ENCODE peak calls at places on chromosomes 13 and 19, in seven cellular contexts. B, C, Y, Z, Q, N and U are unnamed samples.

GRCh38 chr13:33550885-33551284 is 265.3 kb upstream of the STARD13 start:
- DNase-seq in Z (no peak), Q (no peak), C (no peak), Y (no peak), B (no peak), N (no peak), U (no peak)

GRCh38 chr19:40254714-40255418 is 28.4 kb upstream of the CCNP start:
- DNase-seq in B (no peak), Y (no peak), Q (peak; percentile 5), Z (no peak), N (no peak), C (no peak), U (no peak)

GRCh38 chr13:44160549-44161278 is 212.9 kb upstream of the SERP2 start:
- DNase-seq in B (no peak), N (no peak), Q (no peak), Z (peak; percentile 19), C (no peak), Y (no peak), U (no peak)

GRCh38 chr19:51387924-51388389 is at the start of gene LIM2:
- DNase-seq in Y (no peak), N (no peak), B (no peak), C (no peak), Z (no peak), Q (no peak), U (no peak)

GRCh38 chr19:488505-489417 is 7.5 kb upstream of the MADCAM1 start:
- DNase-seq in Q (peak; percentile 99), N (peak; percentile 92), B (peak; percentile 96), Y (peak; percentile 88), Z (peak; percentile 97), C (peak; percentile 92), U (peak; percentile 68)

GRCh38 chr19:10104665-10105221 is 1.4 kb upstream of the PPAN start:
- DNase-seq in Y (no peak), B (no peak), Z (no peak), N (no peak), Q (no peak), C (peak; percentile 66), U (no peak)

GRCh38 chr19:29517412-29517811 is 8.4 kb upstream of the VSTM2B start:
- DNase-seq in Q (no peak), Z (no peak), C (no peak), N (no peak), B (no peak), Y (no peak), U (no peak)

GRCh38 chr13:95267662-95268369 is 33.4 kb downstream of the ABCC4 start:
- DNase-seq in Y (no peak), Q (no peak), C (peak; percentile 11), Z (no peak), B (no peak), N (no peak), U (peak; percentile 73)

GRCh38 chr13:22625691-22626090 is 555.1 kb upstream of the SGCG start:
- DNase-seq in B (no peak), C (no peak), Z (no peak), Y (no peak), N (no peak), Q (no peak), U (no peak)

GRCh38 chr13:78595458-78595818 is 7.9 kb downstream of the POU4F1 start:
- DNase-seq in Y (no peak), N (no peak), C (no peak), Q (no peak), Z (no peak), B (no peak), U (no peak)

GRCh38 chr19:14106840-14107239 is 10.7 kb downstream of the PRKACA start:
- DNase-seq in Z (no peak), C (no peak), Y (no peak), Q (peak; percentile 41), B (no peak), N (no peak), U (no peak)

GRCh38 chr19:42124386-42124901 is 7.8 kb downstream of the POU2F2 start:
- DNase-seq in N (no peak), Y (no peak), Q (no peak), B (no peak), Z (no peak), C (no peak), U (no peak)

GRCh38 chr13:105452895-105453294 is 1082.6 kb downstream of the EFNB2 start:
- DNase-seq in B (no peak), Q (no peak), C (no peak), Z (no peak), Y (no peak), N (no peak), U (no peak)

GRCh38 chr13:104641309-104641708 is 1575.1 kb upstream of the SLC10A2 start:
- DNase-seq in Y (no peak), B (no peak), Q (no peak), Z (no peak), C (no peak), N (no peak), U (no peak)

GRCh38 chr13:78603240-78603947 is at the start of gene POU4F1:
- DNase-seq in Z (peak; percentile 72), Q (peak; percentile 17), B (no peak), C (peak; percentile 81), N (no peak), Y (no peak), U (no peak)

GRCh38 chr19:48556163-48556562 is 4.2 kb downstream of the SULT2B1 start:
- DNase-seq in Z (no peak), N (no peak), C (no peak), Y (no peak), Q (no peak), B (no peak), U (no peak)

GRCh38 chr13:76812206-76812882 is 73.9 kb downstream of the KCTD12 start:
- DNase-seq in C (no peak), Y (peak; percentile 78), B (no peak), N (no peak), Q (peak; percentile 75), Z (no peak), U (no peak)

GRCh38 chr13:32426981-32427851 is 714 bp downstream of the N4BP2L1 start:
- DNase-seq in Z (peak; percentile 44), N (no peak), Q (peak; percentile 34), B (peak; percentile 62), C (peak; percentile 87), Y (peak; percentile 47), U (no peak)

DNA sequence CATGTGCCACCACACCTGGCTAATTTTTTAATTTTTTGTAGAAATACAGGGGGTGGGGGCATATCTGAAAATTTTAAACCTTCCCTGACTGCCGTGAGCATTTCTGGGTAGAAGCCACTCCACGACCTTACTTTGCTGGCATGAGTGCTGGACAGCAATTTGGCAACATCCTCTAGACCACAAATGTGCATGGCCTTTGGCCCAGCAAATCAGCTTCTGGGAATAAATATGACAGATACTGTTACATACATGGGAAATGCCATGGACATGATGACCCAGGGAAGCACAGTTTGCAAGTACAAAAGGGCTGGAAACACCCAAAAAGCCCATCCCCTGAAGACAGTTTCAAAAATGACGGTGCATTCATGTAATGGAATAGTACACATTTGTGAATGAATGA is 3.2 kb upstream of the PVR start:
- DNase-seq in Z (no peak), N (no peak), C (no peak), B (no peak), Q (no peak), Y (no peak), U (no peak)
- H3K4me3 ChIP-seq in Z (no peak overlapping the region), N (no peak overlapping the region), C (no peak overlapping the region), B (no peak overlapping the region), Q (no peak overlapping the region), Y (no peak overlapping the region), U (no peak overlapping the region)

DNA sequence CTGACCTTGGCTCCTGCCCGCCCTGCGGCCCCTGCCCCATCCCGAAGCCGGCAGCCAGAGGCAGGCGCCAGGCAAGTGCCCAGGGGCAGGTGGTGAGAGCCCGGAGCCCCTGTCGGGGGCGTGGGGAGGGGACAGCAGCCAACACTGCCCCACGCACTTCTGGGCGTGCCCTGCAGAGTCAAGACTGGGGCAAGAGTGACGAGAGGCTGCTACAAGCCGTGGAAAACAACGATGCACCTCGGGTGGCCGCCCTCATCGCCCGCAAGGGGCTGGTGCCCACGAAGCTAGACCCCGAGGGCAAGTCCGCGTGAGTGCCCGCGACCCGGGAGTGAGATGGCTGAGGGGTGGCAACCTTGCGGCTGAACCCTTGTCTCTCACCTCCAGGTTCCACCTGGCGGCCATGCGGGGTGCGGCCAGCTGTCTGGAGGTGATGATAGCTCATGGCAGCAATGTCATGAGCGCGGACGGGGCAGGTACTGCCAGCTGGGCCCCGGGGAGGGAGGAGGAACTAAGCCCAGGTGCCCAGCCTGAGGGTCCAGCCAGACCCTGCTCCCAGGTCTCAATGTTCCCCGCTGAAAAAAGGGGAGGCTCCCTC is 17.3 kb downstream of the ANKRD24 start:
- DNase-seq in Z (no peak), C (no peak), Q (no peak), Y (no peak), N (no peak), B (no peak), U (no peak)
- TF ChIP-seq CTCF in Z (peak; percentile 9), C (no peak), Q (no peak), Y (no peak), N (no peak), B (no peak), U (no peak)

GRCh38 chr19:35115538-35115951 is at the start of gene FXYD3:
- DNase-seq in C (no peak), N (no peak), Z (no peak), B (no peak), Q (no peak), Y (no peak), U (no peak)

GRCh38 chr19:35116085-35116801 is 620 bp downstream of the FXYD3 start:
- DNase-seq in Z (no peak), N (no peak), Q (no peak), B (peak; percentile 61), C (no peak), Y (peak; percentile 77), U (peak; percentile 30)

GRCh38 chr19:35112995-35113693 is 2.5 kb upstream of the FXYD3 start:
- DNase-seq in N (no peak), Z (no peak), B (no peak), Q (no peak), Y (no peak), C (no peak), U (no peak)

GRCh38 chr19:35117017-35117570 is 1.5 kb downstream of the FXYD3 start:
- DNase-seq in B (no peak), C (no peak), N (no peak), Q (no peak), Z (no peak), Y (no peak), U (no peak)

GRCh38 chr19:35114656-35115537 is 726 bp upstream of the FXYD3 start:
- DNase-seq in N (no peak), C (peak; percentile 43), Z (peak; percentile 33), Y (peak; percentile 82), Q (peak; percentile 72), B (no peak), U (no peak)
- H3K4me3 ChIP-seq in N (peak overlapping the region; percentile 39), C (no peak overlapping the region), Z (no peak overlapping the region), Y (peak overlapping the region; percentile 36), Q (peak overlapping the region; percentile 54), B (peak overlapping the region; percentile 3), U (peak overlapping the region; percentile 62)

DNA sequence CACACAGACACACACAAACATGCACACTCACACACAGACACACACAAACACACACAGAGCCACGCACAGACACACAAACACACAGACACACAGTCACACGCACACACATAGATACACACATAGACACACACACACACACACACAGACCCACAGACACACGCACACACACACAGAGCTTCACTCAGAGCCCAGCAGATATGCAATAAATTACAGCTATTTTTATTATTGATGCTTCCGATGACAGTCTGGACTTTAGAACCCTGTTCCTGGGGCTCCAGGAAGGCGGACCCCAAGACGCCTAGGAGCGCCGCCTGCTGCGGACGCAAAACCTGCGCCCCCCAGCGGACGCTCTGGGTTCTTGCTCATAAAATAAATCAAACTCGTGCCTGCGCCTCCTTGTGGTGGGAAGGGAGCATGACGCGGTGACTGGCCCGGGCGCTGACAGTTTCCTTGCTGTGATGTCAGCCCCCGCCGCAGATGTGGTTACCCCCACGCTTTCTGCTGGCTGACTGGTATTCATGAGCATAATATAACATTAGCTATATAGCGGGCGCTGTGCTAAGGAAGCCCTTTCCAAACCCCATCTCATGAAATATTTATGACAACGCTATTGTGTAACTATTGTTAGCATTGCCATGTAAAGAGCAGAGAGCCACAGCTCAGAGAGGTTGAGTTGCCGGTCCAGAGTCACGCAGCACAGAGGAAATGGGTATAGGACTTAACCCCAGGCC is 64.4 kb upstream of the TM9SF2 start:
- DNase-seq in Y (peak; percentile 75), B (peak; percentile 58), C (peak; percentile 92), Z (peak; percentile 79), N (peak; percentile 91), Q (peak; percentile 85), U (peak; percentile 18)
- TF ChIP-seq CTCF in Y (peak; percentile 100), B (peak; percentile 100), C (peak; percentile 80), Z (peak; percentile 100), N (peak; percentile 99), Q (peak; percentile 100), U (peak; percentile 98)